ENCODE peak calls at places on chromosomes 1 and 21, in eight cellular contexts. K is colonic mucosa, N is cardiac muscle cell, H is HL-60, X is GM06990, O is esophagus squamous epithelium, T is right atrium auricular region, E is cardiac fibroblast. R is an unnamed sample.

GRCh38 chr1:47676311-47677054 is 238.6 kb downstream of the FOXD2 start:
- DNase-seq in H (no peak), N (no peak), T (peak; percentile 36), X (no peak), E (no peak), O (no peak), K (peak; percentile 10), R (no peak)

GRCh38 chr1:37932759-37933158 is 14.1 kb downstream of the INPP5B start:
- DNase-seq in E (no peak), H (no peak), K (no peak), O (no peak), X (no peak), N (no peak), T (no peak), R (peak; percentile 41)

GRCh38 chr1:226149806-226150205 is 36.7 kb downstream of the ACBD3 start:
- DNase-seq in O (no peak), T (no peak), N (no peak), X (no peak), K (no peak), H (no peak), E (no peak), R (no peak)

GRCh38 chr1:207058878-207059867 is 6.1 kb downstream of the PFKFB2 start:
- DNase-seq in O (no peak), K (no peak), T (no peak), N (no peak), X (no peak), E (no peak), H (no peak), R (peak; percentile 14)

GRCh38 chr1:241765390-241765789 is 82.6 kb upstream of the EXO1 start:
- DNase-seq in H (no peak), O (no peak), E (no peak), N (no peak), T (no peak), K (no peak), X (no peak), R (no peak)

GRCh38 chr1:55650449-55650848 is 435.3 kb upstream of the USP24 start:
- DNase-seq in X (no peak), H (no peak), O (no peak), N (no peak), K (no peak), E (peak; percentile 53), T (no peak), R (no peak)

GRCh38 chr1:64087768-64088167 is 115.7 kb upstream of the UBE2U start:
- DNase-seq in H (no peak), E (peak; percentile 76), X (no peak), K (no peak), O (no peak), T (no peak), N (no peak), R (peak; percentile 65)

GRCh38 chr21:45837936-45838335 is 143.6 kb upstream of the COL6A1 start:
- DNase-seq in K (no peak), X (no peak), T (no peak), E (no peak), O (no peak), N (no peak), H (no peak), R (no peak)

GRCh38 chr21:20334585-20334984 is 663.6 kb upstream of the NCAM2 start:
- DNase-seq in N (no peak), K (no peak), T (no peak), X (no peak), O (no peak), H (no peak), E (no peak), R (no peak)

GRCh38 chr21:32770514-32771133 is 931 bp downstream of the PAXBP1 start:
- DNase-seq in T (no peak), K (no peak), H (peak; percentile 20), X (peak; percentile 3), N (no peak), O (no peak), E (peak; percentile 14), R (no peak)

GRCh38 chr1:21939650-21940374 is 2.7 kb upstream of the HSPG2 start:
- DNase-seq in E (peak; percentile 95), T (peak; percentile 97), O (no peak), H (peak; percentile 68), N (peak; percentile 79), K (peak; percentile 82), X (no peak), R (peak; percentile 94)

GRCh38 chr1:232766224-232766890 is 38.9 kb upstream of the MAP10 start:
- DNase-seq in N (no peak), O (no peak), E (no peak), K (peak; percentile 34), T (no peak), H (no peak), X (no peak), R (no peak)

GRCh38 chr1:226643701-226644540 is 95.2 kb downstream of the ITPKB start:
- DNase-seq in N (no peak), X (peak; percentile 76), T (no peak), K (no peak), O (no peak), E (no peak), H (peak; percentile 84), R (no peak)

GRCh38 chr1:119375366-119375765 is 6.8 kb downstream of the HAO2 start:
- DNase-seq in O (no peak), T (no peak), X (no peak), N (no peak), E (no peak), K (no peak), H (no peak), R (no peak)

GRCh38 chr1:157114183-157115121 is 14.8 kb upstream of the ETV3L start:
- DNase-seq in T (no peak), O (no peak), H (no peak), E (no peak), N (no peak), K (no peak), X (no peak), R (no peak)

GRCh38 chr21:45289655-45290515 is 2.2 kb upstream of the POFUT2 start:
- DNase-seq in O (no peak), X (no peak), E (no peak), K (no peak), H (no peak), T (peak; percentile 50), N (peak; percentile 34), R (no peak)

GRCh38 chr1:161390559-161390858 is 22.8 kb upstream of the CFAP126 start:
- DNase-seq in H (no peak), K (no peak), O (no peak), N (no peak), T (no peak), E (no peak), X (no peak), R (no peak)

GRCh38 chr1:156096640-156097391 is 14.6 kb upstream of the MEX3A start:
- DNase-seq in X (peak; percentile 87), H (peak; percentile 89), E (peak; percentile 89), T (peak; percentile 95), K (peak; percentile 95), O (peak; percentile 59), N (peak; percentile 84), R (no peak)

GRCh38 chr21:15687208-15687607 is 42.6 kb upstream of the USP25 start:
- DNase-seq in E (no peak), H (no peak), N (no peak), K (no peak), T (no peak), O (no peak), X (no peak), R (no peak)

GRCh38 chr1:22131875-22132486 is 10.9 kb downstream of the WNT4 start:
- DNase-seq in X (peak; percentile 54), T (no peak), K (peak; percentile 61), O (no peak), N (peak; percentile 73), H (peak; percentile 31), E (no peak), R (no peak)

GRCh38 chr1:232978827-232979226 is 28.4 kb downstream of the NTPCR start:
- DNase-seq in H (no peak), O (no peak), E (peak; percentile 18), T (peak; percentile 40), X (no peak), K (no peak), N (no peak), R (no peak)

GRCh38 chr21:42406201-42406601 is 2.5 kb downstream of the UBASH3A start:
- DNase-seq in E (no peak), K (no peak), N (no peak), O (no peak), X (no peak), H (no peak), T (no peak), R (no peak)
- H3K4me3 ChIP-seq in E (no peak overlapping the region), K (peak overlapping the region; percentile 16), N (no peak overlapping the region), O (peak overlapping the region; percentile 18), X (no peak overlapping the region), H (no peak overlapping the region), T (no peak overlapping the region), R (no peak overlapping the region)

GRCh38 chr1:39960461-39960958 is 5.6 kb downstream of the MFSD2A start:
- DNase-seq in K (peak; percentile 84), E (no peak), N (no peak), X (peak; percentile 76), T (no peak), H (peak; percentile 96), O (peak; percentile 33), R (no peak)
- H3K4me3 ChIP-seq in K (no peak overlapping the region), E (no peak overlapping the region), N (no peak overlapping the region), X (peak overlapping the region; percentile 6), T (no peak overlapping the region), H (peak overlapping the region; percentile 21), O (no peak overlapping the region), R (no peak overlapping the region)

GRCh38 chr21:29297483-29298347 is 1.0 kb upstream of the BACH1 start:
- DNase-seq in T (no peak), N (no peak), X (no peak), E (no peak), H (no peak), O (no peak), K (no peak), R (no peak)
- H3K4me3 ChIP-seq in T (peak overlapping the region; percentile 57), N (peak overlapping the region; percentile 69), X (peak overlapping the region; percentile 95), E (peak overlapping the region; percentile 55), H (peak overlapping the region; percentile 72), O (peak overlapping the region; percentile 99), K (peak overlapping the region; percentile 63), R (peak overlapping the region; percentile 76)

GRCh38 chr1:30743584-30744059 is 14.0 kb downstream of the LAPTM5 start:
- DNase-seq in H (peak; percentile 34), E (no peak), N (no peak), O (no peak), K (no peak), T (no peak), X (peak; percentile 65), R (no peak)
- H3K4me3 ChIP-seq in H (no peak overlapping the region), E (no peak overlapping the region), N (no peak overlapping the region), O (no peak overlapping the region), K (no peak overlapping the region), T (no peak overlapping the region), X (peak overlapping the region; percentile 56), R (no peak overlapping the region)

DNA sequence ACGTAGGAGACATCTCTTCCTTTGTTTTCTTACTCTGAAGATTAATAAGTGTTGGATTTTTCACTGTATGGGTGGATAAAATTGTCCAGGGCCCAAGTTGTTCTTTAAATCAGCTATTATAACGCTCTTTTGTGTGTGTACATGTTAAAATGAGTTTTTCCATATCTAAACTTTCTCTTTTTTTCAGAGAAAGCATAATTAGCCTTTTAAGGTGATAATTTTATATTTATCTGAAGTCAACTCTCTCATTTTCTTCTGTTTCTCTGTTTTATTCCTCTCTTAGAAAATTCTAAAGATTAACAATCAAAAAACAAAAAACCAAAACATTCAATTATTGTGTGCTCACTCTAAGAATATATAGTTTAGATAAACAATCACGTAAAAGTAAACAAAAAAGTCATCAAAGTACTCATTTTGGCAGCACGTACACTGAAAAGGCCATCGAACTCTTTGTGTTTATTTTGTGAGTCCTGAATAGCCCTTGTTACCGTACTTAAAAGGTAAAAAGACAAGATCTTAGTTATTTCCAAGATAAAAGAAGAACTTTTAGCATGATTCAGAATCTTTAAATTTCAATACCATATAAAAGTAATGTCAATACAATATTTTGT is 7.2 kb upstream of the CDC73 start:
- DNase-seq in T (no peak), H (no peak), K (no peak), O (no peak), N (no peak), X (no peak), E (no peak), R (no peak)
- H3K4me3 ChIP-seq in T (no peak overlapping the region), H (no peak overlapping the region), K (no peak overlapping the region), O (no peak overlapping the region), N (no peak overlapping the region), X (no peak overlapping the region), E (no peak overlapping the region), R (no peak overlapping the region)